ENCODE peak calls at places on chromosome 21, in five cellular contexts. O is neuronal stem cell, Y is endothelial cell of umbilical vein, T is aorta, Z is PC-3. W is an unnamed sample.

GRCh38 chr21:46092811-46093667 is 4.9 kb upstream of the COL6A2 start:
- DNase-seq in O (no peak), Y (no peak), T (peak; percentile 70), Z (no peak), W (no peak)

GRCh38 chr21:33660406-33660805 is 18.1 kb downstream of the ITSN1 start:
- DNase-seq in O (no peak), Y (no peak), T (no peak), Z (no peak), W (no peak)

GRCh38 chr21:14567557-14568279 is 21.6 kb upstream of the SAMSN1 start:
- DNase-seq in O (no peak), Y (no peak), T (no peak), Z (no peak), W (no peak)

GRCh38 chr21:34730194-34730593 is 61.4 kb downstream of the CLIC6 start:
- DNase-seq in O (no peak), Y (no peak), T (no peak), Z (no peak), W (no peak)

GRCh38 chr21:17753736-17754135 is 65.4 kb downstream of the C21orf91 start:
- DNase-seq in O (no peak), Y (no peak), T (no peak), Z (no peak), W (no peak)

GRCh38 chr21:26495283-26495849 is 77.7 kb downstream of the CYYR1 start:
- DNase-seq in O (no peak), Y (no peak), T (no peak), Z (no peak), W (no peak)

GRCh38 chr21:30209571-30209970 is 6.3 kb downstream of the CLDN8 start:
- DNase-seq in O (peak; percentile 23), Y (no peak), T (no peak), Z (peak; percentile 30), W (no peak)

GRCh38 chr21:45033791-45034555 is 40.4 kb upstream of the ADARB1 start:
- DNase-seq in O (no peak), Y (no peak), T (peak; percentile 62), Z (no peak), W (peak; percentile 13)

GRCh38 chr21:8992731-8993174 is 1528.6 kb upstream of the TPTE start:
- DNase-seq in O (no peak), Y (peak; percentile 17), T (no peak), Z (peak; percentile 1), W (no peak)

GRCh38 chr21:28791595-28792282 is 200.9 kb downstream of the LTN1 start:
- DNase-seq in O (no peak), Y (no peak), T (no peak), Z (no peak), W (no peak)

GRCh38 chr21:34243562-34243961 is 120.2 kb upstream of the KCNE2 start:
- DNase-seq in O (no peak), Y (peak; percentile 31), T (no peak), Z (peak; percentile 52), W (no peak)

GRCh38 chr21:15614757-15615156 is 115.0 kb upstream of the USP25 start:
- DNase-seq in O (no peak), Y (no peak), T (no peak), Z (no peak), W (no peak)

GRCh38 chr21:29238052-29238966 is 60.4 kb upstream of the BACH1 start:
- DNase-seq in O (no peak), Y (no peak), T (no peak), Z (no peak), W (no peak)

GRCh38 chr21:44455524-44456206 is 355 bp downstream of the LRRC3 start:
- DNase-seq in O (peak; percentile 42), Y (peak; percentile 27), T (no peak), Z (peak; percentile 49), W (peak; percentile 45)

GRCh38 chr21:16865612-16866011 is 647.2 kb upstream of the CXADR start:
- DNase-seq in O (no peak), Y (no peak), T (no peak), Z (no peak), W (no peak)

GRCh38 chr21:45333583-45334121 is 46.0 kb upstream of the POFUT2 start:
- DNase-seq in O (no peak), Y (no peak), T (no peak), Z (no peak), W (peak; percentile 17)

GRCh38 chr21:15839026-15839425 is 109.2 kb downstream of the USP25 start:
- DNase-seq in O (no peak), Y (no peak), T (no peak), Z (peak; percentile 78), W (no peak)

GRCh38 chr21:16976132-16976666 is 536.6 kb upstream of the CXADR start:
- DNase-seq in O (no peak), Y (peak; percentile 7), T (no peak), Z (no peak), W (no peak)

GRCh38 chr21:45104560-45104959 is 30.2 kb downstream of the ADARB1 start:
- DNase-seq in O (no peak), Y (peak; percentile 46), T (no peak), Z (peak; percentile 43), W (no peak)

GRCh38 chr21:33988237-33988835 is 72.7 kb upstream of the ATP5PO start:
- DNase-seq in O (no peak), Y (no peak), T (no peak), Z (no peak), W (no peak)

GRCh38 chr21:45512626-45513002 is 29.6 kb downstream of the SLC19A1 start:
- DNase-seq in O (no peak), Y (no peak), T (peak; percentile 26), Z (no peak), W (no peak)

GRCh38 chr21:34603002-34603709 is 11.8 kb downstream of the RCAN1 start:
- DNase-seq in O (peak; percentile 53), Y (peak; percentile 74), T (peak; percentile 90), Z (peak; percentile 68), W (peak; percentile 6)

GRCh38 chr21:35254006-35254751 is 205.1 kb upstream of the RUNX1 start:
- DNase-seq in O (no peak), Y (no peak), T (no peak), Z (peak; percentile 68), W (no peak)

GRCh38 chr21:19724081-19724480 is 1274.1 kb upstream of the NCAM2 start:
- DNase-seq in O (no peak), Y (no peak), T (no peak), Z (no peak), W (no peak)

GRCh38 chr21:45552696-45553391 is 10.6 kb upstream of the SLC19A1 start:
- DNase-seq in O (no peak), Y (no peak), T (peak; percentile 50), Z (no peak), W (no peak)

GRCh38 chr21:45973475-45974072 is 8.0 kb upstream of the COL6A1 start:
- DNase-seq in O (no peak), Y (peak; percentile 77), T (peak; percentile 90), Z (peak; percentile 86), W (peak; percentile 70)

GRCh38 chr21:46118305-46118870 is 20.5 kb downstream of the COL6A2 start:
- DNase-seq in O (no peak), Y (no peak), T (peak; percentile 36), Z (no peak), W (no peak)

GRCh38 chr21:38847556-38847955 is 41.8 kb downstream of the ETS2 start:
- DNase-seq in O (no peak), Y (no peak), T (no peak), Z (peak; percentile 49), W (no peak)
- H3K27ac ChIP-seq in O (no peak overlapping the region), Y (no peak overlapping the region), T (no peak overlapping the region), Z (no peak overlapping the region), W (no peak overlapping the region)

GRCh38 chr21:41726630-41726969 is 40.3 kb downstream of the RIPK4 start:
- DNase-seq in O (no peak), Y (no peak), T (no peak), Z (no peak), W (no peak)
- H3K27me3 ChIP-seq in O (peaks cover 25% of the 10 kb centered on the region), Y (peaks cover 18% of the 10 kb centered on the region), T (no peaks in the 10 kb centered on the region), Z (no peaks in the 10 kb centered on the region), W (peaks cover 4% of the 10 kb centered on the region)

GRCh38 chr21:27564684-27565280 is 597.9 kb upstream of the ADAMTS5 start:
- DNase-seq in O (peak; percentile 18), Y (peak; percentile 68), T (no peak), Z (peak; percentile 52), W (no peak)

GRCh38 chr21:27555996-27556395 is 589.1 kb upstream of the ADAMTS5 start:
- DNase-seq in O (no peak), Y (no peak), T (no peak), Z (no peak), W (no peak)

GRCh38 chr21:27562303-27562702 is 595.4 kb upstream of the ADAMTS5 start:
- DNase-seq in O (no peak), Y (no peak), T (no peak), Z (no peak), W (no peak)

GRCh38 chr21:27565418-27565817 is 598.5 kb upstream of the ADAMTS5 start:
- DNase-seq in O (no peak), Y (no peak), T (no peak), Z (no peak), W (no peak)

DNA sequence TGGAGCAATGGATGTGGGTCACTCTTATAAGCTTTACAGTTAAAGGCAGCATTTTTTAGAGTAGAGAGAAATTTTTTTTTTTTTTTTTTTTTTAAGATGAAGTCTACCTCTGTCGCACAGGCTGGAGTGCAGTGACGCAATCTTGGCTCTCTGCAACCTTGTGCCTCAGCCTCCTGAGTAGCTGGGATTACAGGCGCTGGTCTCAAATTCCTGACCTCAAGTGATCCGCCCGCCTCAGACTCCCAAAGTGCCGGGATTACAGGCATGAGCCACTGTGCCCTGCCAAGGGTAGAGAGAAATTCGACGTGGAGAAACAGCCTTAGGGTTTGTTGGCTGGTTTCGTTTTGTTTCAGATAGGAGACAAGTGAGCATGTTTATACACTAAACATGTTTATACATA is 594.2 kb upstream of the ADAMTS5 start:
- DNase-seq in O (no peak), Y (no peak), T (peak; percentile 61), Z (no peak), W (no peak)
- H3K9me3 ChIP-seq in O (no peaks in the 10 kb centered on the region), Y (no peaks in the 10 kb centered on the region), T (no peaks in the 10 kb centered on the region), Z (no peaks in the 10 kb centered on the region), W (no peaks in the 10 kb centered on the region)

DNA sequence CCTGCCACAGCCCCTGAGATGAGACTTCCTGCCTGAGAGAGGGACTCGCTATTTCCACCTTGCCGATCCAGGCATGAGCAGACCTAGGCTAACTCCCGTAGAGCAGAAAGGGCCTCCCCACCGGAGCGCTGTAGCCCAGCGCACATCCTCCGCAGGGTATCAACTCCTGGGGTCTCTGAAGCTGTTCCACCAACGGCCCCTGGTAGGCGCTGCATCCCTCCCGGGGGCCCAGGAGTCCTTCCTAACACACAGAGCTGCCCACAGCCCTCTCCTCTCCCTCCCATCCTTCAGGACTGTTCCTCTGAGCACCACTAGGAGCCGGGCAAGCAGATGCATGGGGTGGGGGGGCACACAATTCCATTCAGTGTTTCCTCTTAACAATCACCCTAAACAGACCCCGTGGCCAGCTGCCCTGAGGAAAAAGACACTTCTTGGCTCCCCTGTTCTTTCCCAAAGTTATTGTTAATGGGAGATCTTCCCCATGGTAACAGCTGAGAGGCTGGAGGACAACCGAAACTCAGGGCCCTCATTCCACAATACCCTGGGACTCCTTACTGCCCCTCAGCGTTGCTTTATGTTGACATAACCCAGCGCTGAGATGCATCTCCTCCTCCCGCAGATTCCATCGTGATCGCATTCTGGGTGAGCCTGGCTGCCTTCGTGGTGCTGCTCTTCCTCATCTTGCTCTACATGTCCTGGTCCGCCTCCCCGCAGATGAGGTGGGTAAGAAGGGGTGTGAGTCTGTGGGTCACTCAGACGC is 7.5 kb downstream of the MRAP start:
- DNase-seq in O (peak; percentile 55), Y (peak; percentile 25), T (no peak), Z (no peak), W (no peak)
- H3K27ac ChIP-seq in O (no peak overlapping the region), Y (no peak overlapping the region), T (no peak overlapping the region), Z (no peak overlapping the region), W (no peak overlapping the region)

GRCh38 chr21:36717901-36718465 is 19.1 kb downstream of the SIM2 start:
- DNase-seq in O (no peak), Y (no peak), T (no peak), Z (no peak), W (peak; percentile 19)
- H3K27me3 ChIP-seq in O (no peaks in the 10 kb centered on the region), Y (peaks cover 38% of the 10 kb centered on the region), T (no peaks in the 10 kb centered on the region), Z (no peaks in the 10 kb centered on the region), W (peaks cover 17% of the 10 kb centered on the region)

GRCh38 chr21:40706161-40706560 is 140.8 kb downstream of the DSCAM start:
- DNase-seq in O (no peak), Y (no peak), T (no peak), Z (no peak), W (no peak)
- H3K9me3 ChIP-seq in O (no peaks in the 10 kb centered on the region), Y (no peaks in the 10 kb centered on the region), T (no peaks in the 10 kb centered on the region), Z (peaks cover 36% of the 10 kb centered on the region), W (no peaks in the 10 kb centered on the region)

W was measured in CD8-positive, alpha-beta memory T cell.